ENCODE peak calls at places on chromosomes 13 and 19, in four cellular contexts. L is K562, K is WTC11, N is HepG2. G is an unnamed sample.

GRCh38 chr19:28217064-28217463 is 995.9 kb downstream of the UQCRFS1 start:
- DNase-seq in L (no peak), K (peak), N (no peak), G (no peak)

GRCh38 chr13:33524086-33524485 is 238.5 kb upstream of the STARD13 start:
- DNase-seq in L (no peak), K (no peak), N (no peak), G (no peak)

GRCh38 chr13:41241626-41242025 is 21.8 kb downstream of the MTRF1 start:
- DNase-seq in L (no peak), K (no peak), N (no peak), G (no peak)

GRCh38 chr19:53942001-53942786 is 20.5 kb upstream of the CACNG8 start:
- DNase-seq in L (peak), K (peak), N (peak), G (peak)

GRCh38 chr13:31908696-31909386 is 122.7 kb upstream of the FRY start:
- DNase-seq in L (no peak), K (no peak), N (no peak), G (no peak)

GRCh38 chr13:39779337-39780270 is 124.1 kb downstream of the COG6 start:
- DNase-seq in L (no peak), K (no peak), N (no peak), G (no peak)

GRCh38 chr13:113209880-113210421 is 538 bp downstream of the CUL4A start:
- DNase-seq in L (peak), K (peak), N (peak), G (peak)

GRCh38 chr13:77386880-77387606 is 60.1 kb upstream of the MYCBP2 start:
- DNase-seq in L (no peak), K (no peak), N (no peak), G (peak)

GRCh38 chr13:27036236-27036981 is 135.2 kb downstream of the USP12 start:
- DNase-seq in L (no peak), K (no peak), N (no peak), G (peak)

GRCh38 chr19:48418317-48419064 is 25.0 kb downstream of the GRIN2D start:
- DNase-seq in L (peak), K (no peak), N (no peak), G (no peak)

GRCh38 chr13:66835040-66835628 is 395.0 kb downstream of the PCDH9 start:
- DNase-seq in L (peak), K (peak), N (peak), G (peak)

GRCh38 chr19:53808710-53809125 is 15.4 kb downstream of the NLRP12 start:
- DNase-seq in L (no peak), K (peak), N (peak), G (peak)

GRCh38 chr13:61036715-61037114 is 378.9 kb downstream of the PCDH20 start:
- DNase-seq in L (no peak), K (no peak), N (no peak), G (no peak)

GRCh38 chr19:48678201-48678600 is 5.4 kb upstream of the NTN5 start:
- DNase-seq in L (peak), K (no peak), N (no peak), G (no peak)

GRCh38 chr13:93309886-93310520 is 83.4 kb downstream of the GPC6 start:
- DNase-seq in L (no peak), K (no peak), N (peak), G (no peak)

GRCh38 chr13:113397606-113398425 is 33.9 kb upstream of the GRTP1 start:
- DNase-seq in L (no peak), K (peak), N (no peak), G (no peak)

GRCh38 chr19:12696366-12697335 is at the start of gene FBXW9:
- DNase-seq in L (peak), K (peak), N (peak), G (peak)

GRCh38 chr19:12695997-12696365 is 450 bp downstream of the FBXW9 start:
- DNase-seq in L (no peak), K (no peak), N (no peak), G (no peak)

GRCh38 chr19:12695514-12695913 is 917 bp downstream of the FBXW9 start:
- DNase-seq in L (no peak), K (no peak), N (no peak), G (no peak)

GRCh38 chr19:12695090-12695489 is 1.3 kb downstream of the FBXW9 start:
- DNase-seq in L (no peak), K (no peak), N (no peak), G (no peak)

GRCh38 chr19:12698138-12698537 is 1.7 kb upstream of the FBXW9 start:
- DNase-seq in L (no peak), K (no peak), N (no peak), G (no peak)
- TF ChIP-seq HMGXB4 in L (no peak), K (no peak), N (no peak), G (no peak)

GRCh38 chr19:6084821-6085220 is 25.5 kb downstream of the RFX2 start:
- DNase-seq in L (no peak), K (no peak), N (no peak), G (no peak)

GRCh38 chr19:6090634-6091033 is 19.7 kb downstream of the RFX2 start:
- DNase-seq in L (no peak), K (no peak), N (no peak), G (no peak)

GRCh38 chr19:6088677-6089063 is 21.6 kb downstream of the RFX2 start:
- DNase-seq in L (no peak), K (no peak), N (no peak), G (no peak)

GRCh38 chr19:6086081-6086858 is 24.0 kb downstream of the RFX2 start:
- DNase-seq in L (no peak), K (no peak), N (no peak), G (no peak)

DNA sequence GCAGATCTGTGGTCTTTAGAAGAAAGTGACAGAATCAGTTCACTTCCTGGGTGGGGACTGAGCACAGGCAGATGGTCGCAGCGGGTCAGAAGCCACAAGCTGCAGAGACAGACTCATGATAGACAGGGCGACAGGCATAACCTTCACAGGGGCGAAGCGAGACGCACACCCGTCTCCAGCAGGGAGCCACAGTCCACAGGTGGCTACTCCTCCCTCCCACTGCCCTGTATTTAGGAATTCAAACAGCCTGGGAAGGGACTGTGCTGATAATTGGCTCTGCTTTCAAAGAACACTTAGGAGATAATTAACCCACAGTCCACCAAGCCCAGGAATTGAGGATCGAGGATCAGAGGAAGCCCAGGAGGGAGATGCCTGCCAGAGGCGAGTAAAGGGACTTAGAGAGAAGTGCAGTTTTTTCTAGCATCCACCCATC is 23.2 kb downstream of the RFX2 start:
- DNase-seq in L (peak), K (no peak), N (peak), G (no peak)
- TF ChIP-seq USF2 in L (no peak), K (no peak), N (no peak), G (no peak)

GRCh38 chr13:22214184-22214583 is 543.3 kb downstream of the FGF9 start:
- DNase-seq in L (no peak), K (no peak), N (no peak), G (no peak)

GRCh38 chr13:22220186-22221160 is 549.6 kb downstream of the FGF9 start:
- DNase-seq in L (no peak), K (no peak), N (no peak), G (no peak)

GRCh38 chr13:22218784-22219183 is 547.9 kb downstream of the FGF9 start:
- DNase-seq in L (no peak), K (no peak), N (no peak), G (no peak)
- TF ChIP-seq HMGXB4 in L (no peak), K (no peak), N (no peak), G (no peak)

GRCh38 chr19:14320253-14320652 is 61.0 kb upstream of the ADGRE5 start:
- DNase-seq in L (no peak), K (no peak), N (no peak), G (no peak)

GRCh38 chr19:14317157-14317556 is 64.1 kb upstream of the ADGRE5 start:
- DNase-seq in L (no peak), K (no peak), N (no peak), G (no peak)

GRCh38 chr19:14322889-14323463 is 58.3 kb upstream of the ADGRE5 start:
- DNase-seq in L (no peak), K (no peak), N (no peak), G (no peak)

GRCh38 chr19:14315433-14315832 is 65.8 kb upstream of the ADGRE5 start:
- DNase-seq in L (no peak), K (no peak), N (no peak), G (no peak)

DNA sequence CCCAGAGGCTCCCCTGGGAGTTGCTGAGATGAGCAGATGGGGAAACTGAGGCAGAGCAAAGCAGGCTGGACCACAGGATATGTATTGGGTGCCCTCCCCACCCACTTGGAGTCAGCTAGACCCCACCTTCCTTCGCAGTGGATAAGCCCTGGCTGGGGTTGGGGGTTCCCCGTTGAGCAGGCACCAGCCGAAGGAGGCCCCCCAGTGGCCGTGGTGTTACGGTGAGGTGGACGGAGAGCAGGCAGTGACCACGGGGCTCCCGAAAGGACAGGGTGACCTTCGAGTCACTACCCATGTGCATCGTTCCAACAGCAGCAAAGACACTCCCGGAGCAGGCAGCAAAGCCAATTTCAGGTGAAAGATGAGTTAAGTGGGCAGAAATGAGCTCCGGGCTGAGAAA is 62.4 kb upstream of the ADGRE5 start:
- DNase-seq in L (peak), K (peak), N (no peak), G (no peak)
- TF ChIP-seq USF2 in L (no peak), K (no peak), N (no peak), G (no peak)

DNA sequence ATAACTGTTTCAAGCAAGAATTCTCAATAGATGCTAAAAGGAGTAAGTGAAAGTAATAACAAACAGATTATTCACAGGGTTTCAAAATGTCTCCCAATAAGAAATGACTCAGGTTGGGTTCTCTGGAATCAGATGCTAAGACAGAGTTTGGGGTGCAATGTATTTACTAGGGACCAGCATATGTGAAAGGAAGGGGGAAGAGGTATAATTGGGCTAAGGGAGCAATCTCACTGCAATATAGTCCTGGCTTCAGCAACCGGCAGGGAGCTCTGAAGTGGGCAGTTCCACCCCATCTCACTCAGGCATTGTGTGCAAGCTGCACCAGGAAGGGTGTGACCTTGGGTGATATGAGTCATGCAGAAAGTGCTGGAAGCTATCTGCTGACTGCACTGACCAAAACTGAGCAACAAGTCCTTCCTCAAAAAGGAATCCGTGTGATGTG is 23.4 kb downstream of the ZDHHC20 start:
- DNase-seq in L (peak), K (no peak), N (peak), G (peak)
- TF ChIP-seq HMGXB4 in L (no peak), K (no peak), N (no peak), G (no peak)

DNA sequence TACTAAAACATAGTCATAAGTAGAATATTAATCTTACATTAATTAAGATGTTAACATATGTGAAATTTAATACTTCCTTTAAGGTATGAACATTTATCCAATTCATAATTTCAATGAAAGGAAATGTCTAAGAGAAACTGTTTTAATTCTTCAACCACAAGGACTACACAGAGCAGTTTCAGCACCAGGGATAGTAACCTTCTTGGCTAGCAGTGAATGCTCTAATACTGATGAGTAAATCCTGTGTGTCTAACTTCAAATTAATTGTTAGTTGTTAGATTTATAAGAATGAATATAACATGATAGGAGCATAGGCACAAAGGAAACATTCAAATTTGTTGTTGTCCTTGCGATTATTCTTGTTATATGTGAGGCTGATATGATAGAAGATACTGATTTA is 15.6 kb upstream of the NBEA start:
- DNase-seq in L (no peak), K (no peak), N (no peak), G (no peak)
- TF ChIP-seq USF2 in L (no peak), K (no peak), N (no peak), G (no peak)

DNA sequence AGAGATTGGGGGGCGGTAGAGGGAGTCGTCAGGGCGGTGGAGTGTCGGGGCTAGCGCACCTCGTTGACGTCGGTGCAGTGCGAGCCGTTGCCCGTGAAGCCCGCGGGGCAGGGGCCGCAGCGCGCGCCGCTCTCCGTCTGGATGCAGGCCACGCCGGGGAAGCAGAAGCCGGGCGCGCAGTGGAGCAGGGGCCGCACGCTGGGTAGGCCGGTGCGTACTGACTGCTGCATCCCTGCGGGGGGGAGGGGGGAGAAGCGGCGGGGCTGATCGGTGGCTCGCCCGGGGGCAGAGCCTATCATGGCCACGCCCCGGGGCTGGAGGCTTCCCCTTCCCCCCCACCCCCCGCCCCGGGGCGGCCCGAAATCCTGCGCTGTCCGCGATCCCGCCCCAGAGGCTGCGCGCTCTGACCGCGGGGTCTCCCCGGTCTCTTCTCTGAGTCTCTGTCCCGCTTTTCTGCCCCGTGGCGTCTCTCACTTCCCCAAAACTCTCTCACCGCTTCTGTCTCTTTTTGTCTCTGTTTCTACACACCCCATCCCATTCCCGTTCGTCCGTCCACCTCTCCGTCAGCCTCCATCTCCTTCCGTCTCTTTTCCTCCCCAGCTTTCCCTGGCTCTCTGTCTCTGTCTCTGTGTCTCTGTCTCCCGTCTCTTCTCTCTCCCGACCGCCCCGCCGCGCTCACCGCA is 1.1 kb downstream of the COMP start:
- DNase-seq in L (peak), K (peak), N (no peak), G (no peak)
- TF ChIP-seq HMGXB4 in L (no peak), K (no peak), N (no peak), G (no peak)

GRCh38 chr19:34171539-34171876 is 796 bp upstream of the LSM14A start:
- DNase-seq in L (peak), K (no peak), N (no peak), G (peak)

GRCh38 chr19:34173145-34173956 is 1.0 kb downstream of the LSM14A start:
- DNase-seq in L (peak), K (peak), N (peak), G (peak)

GRCh38 chr19:34171877-34172660 is at the start of gene LSM14A:
- DNase-seq in L (peak), K (peak), N (peak), G (peak)

GRCh38 chr19:34176581-34176980 is 4.3 kb downstream of the LSM14A start:
- DNase-seq in L (no peak), K (no peak), N (no peak), G (no peak)

GRCh38 chr19:34172661-34173144 is 399 bp downstream of the LSM14A start:
- DNase-seq in L (peak), K (no peak), N (no peak), G (no peak)
- TF ChIP-seq USF2 in L (no peak), K (no peak), N (no peak), G (no peak)

GRCh38 chr19:35509018-35509652 is 4.3 kb downstream of the DMKN start:
- DNase-seq in L (peak), K (peak), N (peak), G (no peak)
- TF ChIP-seq HMGXB4 in L (no peak), K (no peak), N (no peak), G (no peak)

GRCh38 chr19:57872450-57872849 is 16.4 kb downstream of the ZNF814 start:
- DNase-seq in L (no peak), K (no peak), N (no peak), G (no peak)
- TF ChIP-seq USF2 in L (no peak), K (no peak), N (no peak), G (no peak)

G was measured in A549.